ENCODE peak calls at places on chromosomes 7 and 10, in eight cellular contexts. X is HepG2, K is GM13976, Q is GM13977, S is NB4, W is GM12865, A is heart left ventricle, R is IMR-90. U is an unnamed sample.

GRCh38 chr7:30780909-30781308 is 9.7 kb downstream of the MINDY4 start:
- DNase-seq in X (no peak), K (no peak), Q (no peak), S (no peak), W (no peak), A (peak), R (no peak), U (no peak)

GRCh38 chr10:14035506-14035905 is 295.2 kb downstream of the FRMD4A start:
- DNase-seq in X (no peak), K (no peak), Q (no peak), S (no peak), W (no peak), A (no peak), R (no peak), U (no peak)

GRCh38 chr7:31791881-31792280 is 104.9 kb downstream of the PPP1R17 start:
- DNase-seq in X (no peak), K (no peak), Q (no peak), S (no peak), W (no peak), A (no peak), R (peak), U (no peak)

GRCh38 chr10:132554991-132555647 is 17.5 kb downstream of the INPP5A start:
- DNase-seq in X (no peak), K (peak), Q (peak), S (peak), W (peak), A (peak), R (no peak), U (peak)

GRCh38 chr10:72274213-72274729 is 547 bp downstream of the DDIT4 start:
- DNase-seq in X (no peak), K (peak), Q (peak), S (no peak), W (no peak), A (no peak), R (peak), U (no peak)

GRCh38 chr7:18119985-18120384 is 92.3 kb upstream of the PRPS1L1 start:
- DNase-seq in X (no peak), K (no peak), Q (no peak), S (peak), W (no peak), A (no peak), R (peak), U (no peak)

GRCh38 chr7:104482362-104483042 is 154.1 kb downstream of the LHFPL3 start:
- DNase-seq in X (no peak), K (no peak), Q (no peak), S (no peak), W (no peak), A (no peak), R (no peak), U (no peak)

GRCh38 chr10:69936091-69936490 is 116.6 kb upstream of the MACROH2A2 start:
- DNase-seq in X (no peak), K (peak), Q (peak), S (peak), W (peak), A (no peak), R (no peak), U (peak)

GRCh38 chr10:128064615-128065580 is 61.3 kb downstream of the MKI67 start:
- DNase-seq in X (no peak), K (peak), Q (peak), S (peak), W (peak), A (peak), R (peak), U (peak)

GRCh38 chr7:44377681-44378421 is 52.5 kb upstream of the CAMK2B start:
- DNase-seq in X (no peak), K (peak), Q (peak), S (no peak), W (peak), A (no peak), R (no peak), U (peak)

GRCh38 chr10:128147669-128148068 is 21.4 kb upstream of the MKI67 start:
- DNase-seq in X (no peak), K (no peak), Q (no peak), S (no peak), W (no peak), A (no peak), R (peak), U (no peak)

GRCh38 chr7:101099969-101100781 is 14.9 kb downstream of the TRIM56 start:
- DNase-seq in X (peak), K (no peak), Q (no peak), S (peak), W (peak), A (peak), R (peak), U (no peak)

GRCh38 chr7:92685146-92686042 is 95.2 kb upstream of the FAM133B start:
- DNase-seq in X (no peak), K (no peak), Q (no peak), S (no peak), W (no peak), A (no peak), R (no peak), U (no peak)

GRCh38 chr7:41885748-41886147 is 182.9 kb upstream of the INHBA start:
- DNase-seq in X (no peak), K (no peak), Q (no peak), S (no peak), W (no peak), A (no peak), R (peak), U (no peak)

GRCh38 chr7:41885078-41885477 is 182.2 kb upstream of the INHBA start:
- DNase-seq in X (no peak), K (no peak), Q (no peak), S (no peak), W (no peak), A (no peak), R (peak), U (no peak)

GRCh38 chr7:41882271-41882670 is 179.4 kb upstream of the INHBA start:
- DNase-seq in X (no peak), K (no peak), Q (no peak), S (peak), W (peak), A (no peak), R (no peak), U (no peak)

GRCh38 chr7:41881313-41882130 is 178.6 kb upstream of the INHBA start:
- DNase-seq in X (no peak), K (peak), Q (peak), S (peak), W (peak), A (peak), R (peak), U (peak)

DNA sequence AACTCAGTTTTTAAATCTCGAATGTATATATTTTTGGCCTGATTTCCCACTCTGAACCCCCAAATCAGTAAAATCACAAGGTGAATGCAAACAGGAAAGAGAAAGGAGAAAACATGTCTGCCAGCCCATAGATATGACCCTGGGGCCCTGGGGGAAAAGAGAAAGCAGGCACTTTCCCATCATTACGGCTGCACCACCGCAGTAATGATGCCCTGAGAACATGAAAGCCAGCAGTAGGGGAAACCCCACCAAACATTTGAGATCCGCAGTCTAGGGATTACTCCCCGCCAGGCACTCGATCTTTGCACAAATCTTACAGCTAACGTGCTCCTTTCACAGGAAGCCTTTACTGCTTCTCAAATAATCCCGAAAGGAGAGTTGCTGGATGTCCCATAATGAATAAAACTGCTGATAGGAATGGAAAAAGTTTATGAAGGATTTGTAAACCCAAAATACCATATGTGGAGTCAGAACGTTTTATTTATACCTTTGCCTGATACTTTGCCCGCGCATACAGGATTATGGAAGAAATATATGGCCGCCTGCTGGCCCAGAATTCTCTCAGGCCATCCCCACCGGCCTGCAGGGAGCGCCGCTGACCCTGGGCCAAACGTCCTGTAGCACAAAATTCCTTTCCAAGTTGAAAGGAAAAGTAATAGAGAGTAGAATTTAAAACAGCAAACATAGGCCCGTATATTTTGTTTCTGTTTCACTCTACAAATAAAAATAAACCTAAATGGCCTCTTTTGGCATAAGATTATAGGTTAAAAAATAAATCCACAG is 180.0 kb upstream of the INHBA start:
- DNase-seq in X (no peak), K (peak), Q (no peak), S (no peak), W (peak), A (no peak), R (no peak), U (peak)
- TF ChIP-seq CTCF in X (no peak), K (no peak), Q (no peak), S (no peak), W (no peak), A (no peak), R (no peak), U (no peak)

DNA sequence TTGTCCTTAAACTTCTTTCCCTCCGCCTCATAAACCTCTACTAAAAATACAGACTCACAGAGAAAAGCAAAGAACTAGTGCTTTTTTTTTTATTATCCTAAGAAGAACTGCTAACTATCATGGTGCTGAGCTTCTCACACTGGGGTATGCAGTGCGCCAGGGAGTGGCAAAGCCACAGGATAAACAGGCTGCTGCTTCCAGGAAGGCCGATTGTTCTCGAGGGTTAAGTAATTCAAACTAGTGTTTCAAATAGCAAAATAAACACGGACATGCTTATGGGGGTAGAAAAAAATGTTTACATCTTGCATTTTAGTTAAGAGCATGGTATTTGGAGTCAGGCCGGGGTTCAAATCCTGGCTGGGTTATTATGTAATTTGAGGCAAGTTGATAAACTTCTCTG is 157.0 kb downstream of the TAX1BP1 start:
- DNase-seq in X (no peak), K (no peak), Q (no peak), S (no peak), W (no peak), A (no peak), R (peak), U (no peak)
- TF ChIP-seq CTCF in X (no peak), K (no peak), Q (no peak), S (no peak), W (no peak), A (no peak), R (no peak), U (no peak)

GRCh38 chr7:46680147-46680546 is 759.1 kb upstream of the IGFBP3 start:
- DNase-seq in X (no peak), K (peak), Q (peak), S (no peak), W (peak), A (no peak), R (peak), U (peak)

GRCh38 chr7:46687203-46687602 is 766.1 kb upstream of the IGFBP3 start:
- DNase-seq in X (no peak), K (no peak), Q (no peak), S (no peak), W (no peak), A (no peak), R (no peak), U (no peak)

GRCh38 chr7:46682841-46683624 is 762.0 kb upstream of the IGFBP3 start:
- DNase-seq in X (no peak), K (no peak), Q (no peak), S (no peak), W (peak), A (no peak), R (peak), U (no peak)

GRCh38 chr7:46681865-46682503 is 760.9 kb upstream of the IGFBP3 start:
- DNase-seq in X (no peak), K (no peak), Q (no peak), S (no peak), W (peak), A (peak), R (no peak), U (no peak)

DNA sequence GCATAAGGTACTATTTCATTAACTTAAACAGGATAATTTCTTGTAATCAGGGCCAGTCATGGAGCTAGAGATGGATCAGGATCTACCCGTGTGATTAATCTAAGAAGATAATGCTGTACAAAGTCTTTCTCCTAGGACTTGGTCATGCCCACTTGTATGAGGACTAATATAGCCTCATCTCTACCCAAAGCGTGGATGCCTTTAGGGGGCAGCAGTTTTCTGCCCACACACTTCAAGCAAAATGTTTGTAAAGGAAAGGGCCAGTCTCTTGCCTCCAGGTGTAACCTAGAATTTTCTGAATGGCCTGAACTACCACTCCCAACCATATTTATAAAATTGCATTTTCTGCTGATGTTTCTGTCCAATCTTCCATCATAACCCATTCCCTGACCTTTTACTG is 764.0 kb upstream of the IGFBP3 start:
- DNase-seq in X (no peak), K (no peak), Q (no peak), S (peak), W (peak), A (no peak), R (no peak), U (no peak)
- TF ChIP-seq CTCF in X (peak), K (no peak), Q (no peak), S (peak), W (peak), A (no peak), R (no peak), U (no peak)

GRCh38 chr7:38411404-38411803 is 138.0 kb upstream of the TARP start:
- DNase-seq in X (peak), K (no peak), Q (no peak), S (peak), W (peak), A (no peak), R (peak), U (no peak)
- TF ChIP-seq CTCF in X (no peak), K (no peak), Q (peak), S (peak), W (peak), A (no peak), R (peak), U (no peak)

DNA sequence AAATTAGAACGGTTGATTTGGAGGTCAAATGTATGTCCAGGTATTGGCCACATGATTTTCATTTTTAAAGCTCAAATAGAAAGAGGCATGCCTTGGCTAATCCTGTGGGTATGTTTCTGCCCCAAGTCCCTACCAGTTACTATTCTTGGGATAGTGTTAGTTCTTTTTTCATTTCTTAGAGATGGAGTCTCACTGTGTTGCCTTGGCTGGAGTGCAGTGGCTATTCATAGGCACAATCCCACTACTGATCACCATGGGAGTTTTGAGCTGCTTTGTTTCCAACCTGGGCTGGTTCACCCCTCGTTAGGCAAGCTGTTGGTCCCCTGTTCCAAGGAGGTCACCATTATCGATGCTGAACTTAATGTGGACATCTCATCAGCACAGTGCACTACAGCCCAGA is 46.3 kb downstream of the NRP1 start:
- DNase-seq in X (no peak), K (no peak), Q (no peak), S (no peak), W (no peak), A (no peak), R (no peak), U (no peak)
- TF ChIP-seq CTCF in X (no peak), K (no peak), Q (no peak), S (no peak), W (no peak), A (no peak), R (no peak), U (no peak)

DNA sequence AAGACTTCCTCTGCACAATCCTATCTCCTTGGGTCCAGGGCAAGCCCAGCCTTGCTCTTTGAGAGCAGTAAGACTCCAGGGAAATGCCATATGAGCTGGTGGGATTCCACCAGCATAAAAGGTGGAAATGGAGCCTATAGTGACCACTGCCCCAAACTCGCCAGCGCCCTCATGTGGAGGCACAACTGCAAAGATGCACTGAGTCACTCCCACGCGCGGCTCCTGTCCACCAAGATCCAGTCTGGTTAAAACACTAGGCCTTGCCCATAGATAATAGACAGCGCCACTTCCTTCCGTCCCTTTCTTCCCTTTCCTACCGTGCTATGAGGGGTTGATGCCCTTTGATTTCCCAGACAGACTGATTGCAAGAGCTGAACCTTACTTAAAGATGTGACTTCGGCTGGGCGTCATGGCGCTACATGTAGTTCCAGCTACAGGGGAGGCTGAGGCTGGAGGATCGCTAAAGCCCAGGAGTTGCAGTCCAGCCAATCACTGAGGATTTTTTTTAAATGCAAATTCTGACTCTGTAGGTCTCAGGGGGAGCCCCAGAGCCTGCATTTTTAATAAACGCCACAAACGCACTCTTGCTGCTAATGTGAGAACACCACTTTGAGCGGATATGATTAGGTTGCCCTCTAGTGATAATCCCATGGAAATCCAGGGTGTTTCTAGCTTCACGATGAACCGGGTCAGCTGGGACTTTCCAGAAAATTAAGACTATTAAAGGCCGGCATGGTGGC is 136.5 kb downstream of the EPC1 start:
- DNase-seq in X (peak), K (peak), Q (no peak), S (peak), W (peak), A (no peak), R (peak), U (no peak)
- TF ChIP-seq CTCF in X (peak), K (no peak), Q (peak), S (peak), W (peak), A (peak), R (peak), U (no peak)